ENCODE peak calls at places on chromosomes 5 and 9, in eight cellular contexts. L is body of pancreas, C is endothelial cell of umbilical vein, V is A549, I is thyroid gland, S is ovary, Y is gastrocnemius medialis, F is K562. A is an unnamed sample.

GRCh38 chr9:98806394-98807069 is 938 bp upstream of the GALNT12 start:
- DNase-seq in L (no peak), C (no peak), V (no peak), I (no peak), S (no peak), Y (no peak), F (no peak), A (no peak)

GRCh38 chr5:108830705-108831276 is 83.1 kb downstream of the FER start:
- DNase-seq in L (no peak), C (no peak), V (no peak), I (no peak), S (no peak), Y (no peak), F (no peak), A (peak)

GRCh38 chr9:130301483-130302286 is 36.1 kb downstream of the HMCN2 start:
- DNase-seq in L (peak), C (no peak), V (no peak), I (no peak), S (no peak), Y (peak), F (no peak), A (no peak)

GRCh38 chr5:90558344-90559192 is at the start of gene ADGRV1:
- DNase-seq in L (peak), C (peak), V (peak), I (peak), S (peak), Y (peak), F (peak), A (peak)

GRCh38 chr9:9536481-9536880 is 1076.3 kb downstream of the PTPRD start:
- DNase-seq in L (no peak), C (no peak), V (no peak), I (no peak), S (no peak), Y (no peak), F (no peak), A (no peak)

GRCh38 chr5:96714450-96714849 is 52.3 kb downstream of the CAST start:
- DNase-seq in L (no peak), C (no peak), V (no peak), I (no peak), S (no peak), Y (no peak), F (no peak), A (peak)

GRCh38 chr5:39104221-39104620 is 30.0 kb upstream of the RICTOR start:
- DNase-seq in L (no peak), C (no peak), V (no peak), I (no peak), S (no peak), Y (no peak), F (no peak), A (no peak)

GRCh38 chr9:114310471-114311450 is 12.1 kb upstream of the ORM1 start:
- DNase-seq in L (peak), C (no peak), V (no peak), I (no peak), S (peak), Y (no peak), F (no peak), A (no peak)

GRCh38 chr5:1540166-1540565 is 16.4 kb upstream of the LPCAT1 start:
- DNase-seq in L (no peak), C (no peak), V (no peak), I (no peak), S (no peak), Y (no peak), F (no peak), A (no peak)

GRCh38 chr9:78695521-78695920 is 398.6 kb downstream of the PSAT1 start:
- DNase-seq in L (no peak), C (no peak), V (no peak), I (no peak), S (no peak), Y (no peak), F (no peak), A (no peak)

GRCh38 chr5:16773990-16774389 is 157.2 kb upstream of the RETREG1 start:
- DNase-seq in L (peak), C (no peak), V (no peak), I (no peak), S (no peak), Y (no peak), F (no peak), A (no peak)

GRCh38 chr9:116701940-116702642 is 15.0 kb downstream of the TRIM32 start:
- DNase-seq in L (no peak), C (no peak), V (no peak), I (no peak), S (no peak), Y (no peak), F (no peak), A (no peak)

GRCh38 chr9:115883467-115884329 is 269.9 kb upstream of the PAPPA start:
- DNase-seq in L (peak), C (peak), V (peak), I (peak), S (no peak), Y (no peak), F (no peak), A (peak)

GRCh38 chr9:135301271-135302263 is 178.0 kb upstream of the PPP1R26 start:
- DNase-seq in L (no peak), C (no peak), V (no peak), I (no peak), S (no peak), Y (no peak), F (no peak), A (no peak)

GRCh38 chr5:31196309-31196708 is 2.8 kb downstream of the CDH6 start:
- DNase-seq in L (no peak), C (no peak), V (no peak), I (no peak), S (no peak), Y (no peak), F (no peak), A (no peak)

GRCh38 chr5:72170101-72170500 is 62.8 kb downstream of the MAP1B start:
- DNase-seq in L (no peak), C (no peak), V (no peak), I (no peak), S (no peak), Y (no peak), F (no peak), A (no peak)

GRCh38 chr5:172683696-172684464 is 42.8 kb downstream of the NEURL1B start:
- DNase-seq in L (no peak), C (peak), V (no peak), I (no peak), S (no peak), Y (no peak), F (no peak), A (no peak)

GRCh38 chr5:80250801-80251200 is 5.0 kb downstream of the SERINC5 start:
- DNase-seq in L (no peak), C (no peak), V (no peak), I (no peak), S (no peak), Y (no peak), F (no peak), A (no peak)

GRCh38 chr9:93501406-93501805 is 48.0 kb upstream of the FAM120AOS start:
- DNase-seq in L (no peak), C (peak), V (no peak), I (no peak), S (no peak), Y (no peak), F (no peak), A (peak)

GRCh38 chr5:64207978-64208377 is 42.3 kb downstream of the RNF180 start:
- DNase-seq in L (no peak), C (peak), V (no peak), I (no peak), S (no peak), Y (no peak), F (no peak), A (peak)

GRCh38 chr5:36751881-36752280 is 124.7 kb upstream of the NIPBL start:
- DNase-seq in L (no peak), C (no peak), V (no peak), I (no peak), S (no peak), Y (no peak), F (peak), A (peak)

GRCh38 chr9:33687779-33688178 is 107.6 kb upstream of the PRSS3 start:
- DNase-seq in L (no peak), C (no peak), V (no peak), I (no peak), S (no peak), Y (no peak), F (no peak), A (peak)

DNA sequence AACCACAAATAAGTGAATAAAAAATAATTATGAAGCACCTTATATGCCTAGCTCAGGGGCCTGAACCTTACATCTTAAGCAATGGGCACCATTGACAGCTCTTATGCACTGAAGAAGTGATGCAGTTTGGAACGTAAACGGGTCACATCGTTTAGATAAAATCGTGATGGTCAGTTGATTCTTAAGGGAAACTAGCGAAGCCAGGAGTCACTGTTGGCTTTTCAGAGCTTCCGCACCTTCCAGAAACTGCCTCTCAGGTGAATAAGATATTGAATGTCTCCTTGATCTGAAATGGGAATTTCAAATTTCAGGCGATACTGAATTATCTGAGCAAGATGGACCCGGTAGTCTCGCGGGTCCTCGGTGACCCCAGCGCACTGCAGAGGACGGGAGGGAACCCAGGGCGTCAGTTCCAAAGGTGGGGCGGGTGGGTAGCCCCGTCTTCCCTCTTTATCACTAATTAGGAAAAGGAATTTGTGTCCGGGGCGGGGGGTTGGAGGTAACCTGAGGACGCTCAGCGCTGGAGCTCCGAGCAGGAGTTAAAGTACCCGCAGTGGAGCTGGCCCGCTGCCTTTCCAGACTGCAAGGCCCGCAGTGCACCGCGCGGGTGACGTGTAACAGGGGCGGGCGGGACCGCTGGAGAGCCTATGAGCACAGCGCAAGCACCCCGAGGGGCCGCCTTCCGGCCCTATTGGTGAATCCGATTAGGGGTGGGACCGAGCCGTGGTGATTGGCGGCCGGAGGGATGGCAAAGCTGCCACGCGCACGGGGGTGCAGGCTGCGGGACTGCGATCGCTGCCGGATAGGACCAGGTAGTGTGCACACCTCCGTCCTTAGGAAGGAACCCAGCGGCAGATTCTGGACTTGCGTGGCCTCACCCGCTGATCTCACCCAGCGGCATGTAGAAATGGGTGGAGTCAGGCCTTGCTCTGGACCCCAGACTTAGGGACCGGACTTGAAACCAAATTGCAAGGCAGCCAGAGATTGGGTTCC is 19.7 kb upstream of the GARNL3 start:
- DNase-seq in L (peak), C (peak), V (peak), I (peak), S (peak), Y (peak), F (peak), A (peak)
- TF ChIP-seq POLR2A in L (peak), C (peak), V (peak), I (peak), S (peak), Y (peak), F (peak), A (no peak)

DNA sequence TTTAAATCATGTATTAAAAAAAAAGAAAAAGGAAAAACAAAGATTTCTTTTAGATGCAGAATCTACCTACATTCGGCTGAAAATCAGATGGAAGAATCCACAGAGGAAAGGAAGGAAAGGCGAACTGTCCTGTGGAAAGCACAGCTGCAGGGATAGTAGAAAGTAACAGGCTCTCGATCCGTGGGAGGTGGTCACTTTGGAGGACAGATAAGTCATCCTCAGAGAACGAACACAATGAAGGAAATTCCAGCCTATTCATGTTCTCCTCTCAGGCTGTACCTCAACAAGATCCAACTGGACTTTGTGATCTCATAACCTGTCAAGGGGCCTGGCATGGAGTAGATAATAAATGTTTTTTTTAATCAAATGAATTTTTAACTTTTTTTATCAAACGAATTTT is 72.8 kb downstream of the NR6A1 start:
- DNase-seq in L (no peak), C (no peak), V (no peak), I (no peak), S (no peak), Y (no peak), F (no peak), A (no peak)
- TF ChIP-seq POLR2A in L (no peak), C (no peak), V (no peak), I (no peak), S (no peak), Y (no peak), F (no peak), A (no peak)

DNA sequence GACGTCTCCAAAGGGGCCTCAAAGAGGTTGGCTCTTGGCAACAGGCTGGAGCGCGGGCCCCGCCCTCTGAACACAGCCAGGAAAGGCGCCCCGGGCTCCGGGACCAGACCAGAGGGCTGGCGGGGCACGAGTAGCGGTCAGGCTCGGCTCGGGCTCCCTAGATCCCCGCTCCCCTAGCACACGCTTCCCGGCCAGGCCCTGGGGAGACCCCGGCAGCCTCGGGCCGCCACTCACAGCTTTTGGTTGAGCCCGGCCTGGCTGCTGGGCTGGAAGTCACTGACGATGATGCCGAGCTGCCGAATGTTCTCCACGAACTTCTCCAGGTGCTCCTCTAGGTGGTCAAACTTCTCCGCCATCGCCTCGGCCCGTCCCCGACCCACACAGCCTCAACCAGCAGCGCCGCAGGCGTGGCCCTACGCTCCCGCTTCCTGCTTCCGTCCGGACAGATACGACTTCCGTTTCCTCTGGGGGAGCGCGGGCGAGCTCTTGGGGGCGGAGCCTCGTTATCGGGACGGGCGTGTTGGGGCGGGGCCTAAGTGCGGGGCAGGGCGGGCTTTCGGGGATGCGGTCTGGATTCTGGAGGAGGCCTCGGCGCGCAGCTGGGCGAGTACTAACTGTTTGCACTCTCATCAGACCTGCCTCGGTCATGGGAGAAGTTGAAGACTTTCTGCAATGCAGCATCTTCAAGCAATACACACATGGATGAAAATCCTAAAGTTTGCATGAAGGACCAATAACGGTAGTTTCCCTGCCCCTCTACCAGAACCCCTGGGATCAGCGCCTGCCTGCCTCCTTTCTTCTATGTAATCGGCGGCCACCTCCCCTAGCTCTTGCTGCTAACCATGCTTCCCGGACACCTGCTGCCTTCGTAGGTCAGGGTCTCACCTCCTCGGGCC is at the start of gene MED10:
- DNase-seq in L (peak), C (peak), V (peak), I (peak), S (peak), Y (peak), F (peak), A (peak)
- TF ChIP-seq POLR2A in L (peak), C (peak), V (peak), I (peak), S (peak), Y (peak), F (peak), A (peak)

GRCh38 chr9:37575921-37576721 is at the start of gene FBXO10:
- DNase-seq in L (peak), C (peak), V (peak), I (peak), S (peak), Y (peak), F (peak), A (peak)
- TF ChIP-seq POLR2A in L (peak), C (peak), V (peak), I (peak), S (no peak), Y (peak), F (no peak), A (no peak)

A was measured in erythroblast.